ENCODE peak calls at places on chromosome 20, in six cellular contexts. N is heart right ventricle, Y is AG04450, V is fibroblast of the aortic adventitia, T is AG09309, Z is psoas muscle. Q is an unnamed sample.

GRCh38 chr20:38842558-38842981 is 37.1 kb downstream of the PPP1R16B start:
- DNase-seq in N (no peak), Y (no peak), V (no peak), T (no peak), Z (no peak), Q (no peak)

GRCh38 chr20:34316191-34316814 is 13.1 kb upstream of the AHCY start:
- DNase-seq in N (no peak), Y (no peak), V (peak; percentile 36), T (peak; percentile 20), Z (no peak), Q (peak; percentile 57)

GRCh38 chr20:64188682-64189529 is 24.7 kb downstream of the MYT1 start:
- DNase-seq in N (no peak), Y (no peak), V (peak; percentile 25), T (no peak), Z (no peak), Q (peak; percentile 29)

GRCh38 chr20:58634121-58634817 is 16.8 kb upstream of the STX16 start:
- DNase-seq in N (no peak), Y (peak; percentile 68), V (no peak), T (no peak), Z (no peak), Q (no peak)

GRCh38 chr20:6122873-6123649 is at the start of gene FERMT1:
- DNase-seq in N (peak; percentile 63), Y (no peak), V (peak; percentile 66), T (no peak), Z (peak; percentile 50), Q (peak; percentile 65)

GRCh38 chr20:8901237-8902025 is 167.5 kb upstream of the PLCB4 start:
- DNase-seq in N (peak; percentile 42), Y (no peak), V (peak; percentile 17), T (no peak), Z (peak; percentile 32), Q (peak; percentile 70)

GRCh38 chr20:22529150-22530019 is 55.0 kb downstream of the FOXA2 start:
- DNase-seq in N (no peak), Y (no peak), V (no peak), T (no peak), Z (no peak), Q (no peak)

GRCh38 chr20:41145821-41146620 is 8.7 kb downstream of the PLCG1 start:
- DNase-seq in N (peak; percentile 51), Y (no peak), V (peak; percentile 58), T (no peak), Z (peak; percentile 50), Q (peak; percentile 16)

GRCh38 chr20:48791014-48791413 is 36.8 kb downstream of the PREX1 start:
- DNase-seq in N (no peak), Y (no peak), V (peak; percentile 35), T (no peak), Z (no peak), Q (no peak)

GRCh38 chr20:23072892-23073586 is 13.1 kb downstream of the CD93 start:
- DNase-seq in N (no peak), Y (no peak), V (peak; percentile 77), T (no peak), Z (no peak), Q (no peak)

GRCh38 chr20:21063276-21063675 is 42.9 kb downstream of the LINC00237 start:
- DNase-seq in N (no peak), Y (no peak), V (no peak), T (no peak), Z (no peak), Q (no peak)

GRCh38 chr20:41587956-41588355 is 30.2 kb downstream of the CHD6 start:
- DNase-seq in N (no peak), Y (peak; percentile 13), V (peak; percentile 64), T (peak; percentile 57), Z (no peak), Q (peak; percentile 88)

GRCh38 chr20:35603695-35604443 is 11.8 kb upstream of the SPAG4 start:
- DNase-seq in N (no peak), Y (no peak), V (no peak), T (no peak), Z (no peak), Q (no peak)

GRCh38 chr20:36267605-36268500 is 31.6 kb downstream of the AAR2 start:
- DNase-seq in N (no peak), Y (no peak), V (no peak), T (no peak), Z (no peak), Q (no peak)

GRCh38 chr20:18273738-18274137 is 14.6 kb upstream of the ZNF133 start:
- DNase-seq in N (no peak), Y (no peak), V (no peak), T (no peak), Z (no peak), Q (no peak)

GRCh38 chr20:18906046-18906445 is 92.5 kb downstream of the SCP2D1 start:
- DNase-seq in N (no peak), Y (no peak), V (no peak), T (no peak), Z (no peak), Q (no peak)

GRCh38 chr20:49646126-49646525 is 67.6 kb downstream of the B4GALT5 start:
- DNase-seq in N (no peak), Y (peak; percentile 42), V (peak; percentile 32), T (peak; percentile 35), Z (no peak), Q (peak; percentile 61)

GRCh38 chr20:5039889-5040288 is 38.6 kb upstream of the SLC23A2 start:
- DNase-seq in N (no peak), Y (no peak), V (no peak), T (no peak), Z (no peak), Q (no peak)

GRCh38 chr20:47620808-47621805 is 119.4 kb downstream of the NCOA3 start:
- DNase-seq in N (no peak), Y (peak; percentile 37), V (peak; percentile 89), T (peak; percentile 41), Z (no peak), Q (peak; percentile 72)

GRCh38 chr20:61312909-61313308 is 60.8 kb downstream of the CDH4 start:
- DNase-seq in N (no peak), Y (no peak), V (no peak), T (no peak), Z (no peak), Q (no peak)
- TF ChIP-seq CTCF in N (no peak), Y (no peak), V (no peak), T (no peak), Z (no peak), Q (no peak)

DNA sequence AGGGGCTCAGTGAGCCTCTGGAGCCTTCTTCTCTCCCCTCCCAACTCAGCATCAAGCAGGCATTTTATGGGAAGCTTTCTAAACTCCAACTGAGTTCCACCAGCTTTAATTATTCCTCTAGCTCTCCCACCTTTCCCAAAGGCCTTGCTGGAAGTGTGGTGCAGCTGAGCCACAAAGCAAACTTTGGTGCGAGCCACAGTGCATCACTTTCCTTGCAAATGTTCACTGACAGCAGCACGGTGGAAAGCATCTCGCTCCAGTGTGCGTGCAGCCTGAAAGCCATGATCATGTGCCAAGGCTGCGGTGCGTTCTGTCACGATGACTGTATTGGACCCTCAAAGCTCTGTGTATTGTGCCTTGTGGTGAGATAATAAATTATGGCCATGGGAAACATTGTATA is 78.8 kb downstream of the ASXL1 start:
- DNase-seq in N (no peak), Y (no peak), V (no peak), T (no peak), Z (no peak), Q (no peak)
- H3K4me3 ChIP-seq in N (no peak overlapping the region), Y (no peak overlapping the region), V (no peak overlapping the region), T (no peak overlapping the region), Z (no peak overlapping the region), Q (no peak overlapping the region)

GRCh38 chr20:57210054-57210910 is 56.2 kb downstream of the BMP7 start:
- DNase-seq in N (no peak), Y (no peak), V (no peak), T (no peak), Z (no peak), Q (no peak)
- TF ChIP-seq CTCF in N (no peak), Y (no peak), V (no peak), T (no peak), Z (no peak), Q (no peak)

GRCh38 chr20:44810061-44810390 is 320 bp downstream of the RIMS4 start:
- DNase-seq in N (no peak), Y (no peak), V (no peak), T (no peak), Z (no peak), Q (no peak)

GRCh38 chr20:44807684-44808056 is 2.7 kb downstream of the RIMS4 start:
- DNase-seq in N (no peak), Y (no peak), V (no peak), T (no peak), Z (no peak), Q (no peak)

GRCh38 chr20:44809380-44810060 is 826 bp downstream of the RIMS4 start:
- DNase-seq in N (no peak), Y (no peak), V (no peak), T (no peak), Z (no peak), Q (no peak)

GRCh38 chr20:44811150-44811685 is 872 bp upstream of the RIMS4 start:
- DNase-seq in N (no peak), Y (no peak), V (no peak), T (no peak), Z (no peak), Q (no peak)

DNA sequence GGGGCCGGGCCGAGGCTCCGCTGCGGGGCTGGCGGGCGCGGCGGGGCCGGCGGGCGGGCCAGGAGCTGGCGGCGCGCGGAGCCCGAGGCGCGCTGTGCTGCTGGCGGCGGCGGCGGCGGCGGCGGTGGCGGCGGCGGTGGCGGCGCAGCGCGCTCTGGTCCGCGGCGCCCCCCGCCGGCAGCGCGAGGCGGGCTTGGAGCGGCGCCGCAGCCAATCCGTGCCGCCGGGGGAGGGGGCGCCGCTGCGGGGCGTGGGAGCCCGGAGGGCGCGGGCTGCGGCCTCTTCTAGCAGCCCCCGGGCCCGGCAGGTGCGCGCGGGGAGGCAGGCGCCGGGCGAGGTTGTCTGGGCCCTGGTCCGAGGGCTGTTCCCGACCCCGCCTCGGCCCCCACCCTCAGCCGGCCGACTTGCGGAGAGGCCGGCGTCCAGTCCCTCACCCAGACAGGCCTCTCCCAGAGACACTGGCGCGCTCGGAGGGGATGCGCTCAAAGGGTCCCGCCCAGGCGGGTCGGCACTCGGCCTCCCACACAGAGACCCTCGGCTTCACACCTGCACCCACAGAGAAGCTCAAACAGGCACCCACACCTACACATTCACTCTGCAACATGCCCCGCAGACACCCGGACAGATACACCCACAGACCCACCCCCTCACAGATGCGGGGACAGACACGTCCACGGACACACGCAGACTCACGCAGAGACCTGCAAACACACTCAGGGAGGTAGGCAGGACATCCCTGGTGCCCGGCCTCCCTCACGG is at the start of gene RIMS4:
- DNase-seq in N (no peak), Y (no peak), V (no peak), T (no peak), Z (no peak), Q (no peak)
- H3K4me3 ChIP-seq in N (peak within 1 kb of the TSS; percentile 29), Y (no peak within 1 kb of the TSS), V (no peak within 1 kb of the TSS), T (no peak within 1 kb of the TSS), Z (peak within 1 kb of the TSS; percentile 51), Q (no peak within 1 kb of the TSS)

GRCh38 chr20:63186528-63187316 is 29.2 kb downstream of the YTHDF1 start:
- DNase-seq in N (no peak), Y (no peak), V (peak; percentile 13), T (no peak), Z (no peak), Q (no peak)
- TF ChIP-seq CTCF in N (no peak), Y (no peak), V (no peak), T (peak; percentile 23), Z (no peak), Q (no peak)

Q was measured in AG10803.